ENCODE peak calls at places on chromosomes 4 and X, in seven cellular contexts. One of them, this sample, is unnamed.

GRCh38 chrX:43595931-43596330 is 60.2 kb upstream of the MAOA start:
- DNase-seq in brain microvascular endothelial cell: no peak
- DNase-seq in bronchial epithelial cell: no peak
- DNase-seq in GM23338: no peak
- DNase-seq in right cardiac atrium: no peak
- DNase-seq in neuronal stem cell: no peak
- DNase-seq in AG08395: no peak
- DNase-seq in this sample: no peak

GRCh38 chr4:65066106-65066505 is 604.2 kb downstream of the EPHA5 start:
- DNase-seq in neuronal stem cell: no peak
- DNase-seq in GM23338: no peak
- DNase-seq in bronchial epithelial cell: no peak
- DNase-seq in AG08395: no peak
- DNase-seq in brain microvascular endothelial cell: no peak
- DNase-seq in right cardiac atrium: no peak
- DNase-seq in this sample: no peak

GRCh38 chr4:150986085-150986484 is 29.0 kb downstream of the LRBA start:
- DNase-seq in neuronal stem cell: no peak
- DNase-seq in AG08395: no peak
- DNase-seq in brain microvascular endothelial cell: no peak
- DNase-seq in bronchial epithelial cell: no peak
- DNase-seq in right cardiac atrium: no peak
- DNase-seq in GM23338: no peak
- DNase-seq in this sample: no peak

GRCh38 chr4:6727081-6727942 is 11.3 kb downstream of the BLOC1S4 start:
- DNase-seq in brain microvascular endothelial cell: peak
- DNase-seq in bronchial epithelial cell: no peak
- DNase-seq in GM23338: peak
- DNase-seq in neuronal stem cell: peak
- DNase-seq in AG08395: no peak
- DNase-seq in right cardiac atrium: peak
- DNase-seq in this sample: no peak

GRCh38 chrX:8192276-8192675 is 21.2 kb upstream of the VCX2 start:
- DNase-seq in neuronal stem cell: no peak
- DNase-seq in right cardiac atrium: no peak
- DNase-seq in bronchial epithelial cell: no peak
- DNase-seq in AG08395: no peak
- DNase-seq in GM23338: no peak
- DNase-seq in brain microvascular endothelial cell: no peak
- DNase-seq in this sample: no peak

GRCh38 chr4:184331155-184331995 is 113.7 kb upstream of the ENPP6 start:
- DNase-seq in brain microvascular endothelial cell: no peak
- DNase-seq in right cardiac atrium: no peak
- DNase-seq in bronchial epithelial cell: peak
- DNase-seq in AG08395: no peak
- DNase-seq in neuronal stem cell: no peak
- DNase-seq in GM23338: no peak
- DNase-seq in this sample: peak

GRCh38 chrX:36214924-36215323 is 295.4 kb downstream of the CFAP47 start:
- DNase-seq in bronchial epithelial cell: no peak
- DNase-seq in AG08395: no peak
- DNase-seq in neuronal stem cell: no peak
- DNase-seq in right cardiac atrium: no peak
- DNase-seq in GM23338: peak
- DNase-seq in brain microvascular endothelial cell: no peak
- DNase-seq in this sample: no peak

GRCh38 chrX:148691456-148691855 is 191.0 kb downstream of the AFF2 start:
- DNase-seq in GM23338: no peak
- DNase-seq in right cardiac atrium: no peak
- DNase-seq in neuronal stem cell: no peak
- DNase-seq in AG08395: peak
- DNase-seq in brain microvascular endothelial cell: no peak
- DNase-seq in bronchial epithelial cell: peak
- DNase-seq in this sample: no peak

GRCh38 chr4:17846256-17846655 is 35.5 kb downstream of the NCAPG start:
- DNase-seq in right cardiac atrium: no peak
- DNase-seq in brain microvascular endothelial cell: peak
- DNase-seq in neuronal stem cell: no peak
- DNase-seq in GM23338: no peak
- DNase-seq in bronchial epithelial cell: peak
- DNase-seq in AG08395: no peak
- DNase-seq in this sample: peak

GRCh38 chrX:39905475-39905889 is 192.3 kb downstream of the BCOR start:
- DNase-seq in bronchial epithelial cell: no peak
- DNase-seq in right cardiac atrium: no peak
- DNase-seq in neuronal stem cell: no peak
- DNase-seq in AG08395: no peak
- DNase-seq in brain microvascular endothelial cell: no peak
- DNase-seq in GM23338: no peak
- DNase-seq in this sample: peak

GRCh38 chr4:130479020-130479419 is 1383.1 kb downstream of the C4orf33 start:
- DNase-seq in right cardiac atrium: no peak
- DNase-seq in bronchial epithelial cell: peak
- DNase-seq in neuronal stem cell: no peak
- DNase-seq in brain microvascular endothelial cell: no peak
- DNase-seq in AG08395: no peak
- DNase-seq in GM23338: no peak
- DNase-seq in this sample: peak

GRCh38 chr4:188613976-188614375 is 474.7 kb downstream of the TRIML1 start:
- DNase-seq in neuronal stem cell: no peak
- DNase-seq in bronchial epithelial cell: no peak
- DNase-seq in AG08395: no peak
- DNase-seq in right cardiac atrium: no peak
- DNase-seq in GM23338: no peak
- DNase-seq in brain microvascular endothelial cell: no peak
- DNase-seq in this sample: no peak

GRCh38 chr4:151219938-151220337 is 57.0 kb upstream of the PRSS48 start:
- DNase-seq in GM23338: no peak
- DNase-seq in neuronal stem cell: no peak
- DNase-seq in bronchial epithelial cell: no peak
- DNase-seq in right cardiac atrium: no peak
- DNase-seq in brain microvascular endothelial cell: no peak
- DNase-seq in AG08395: no peak
- DNase-seq in this sample: no peak